ENCODE peak calls at places on chromosomes 7 and 10, in nine cellular contexts. One of them, this sample, is unnamed.

GRCh38 chr10:132123606-132124005 is 57.9 kb downstream of the JAKMIP3 start:
- DNase-seq in Calu3: no peak
- DNase-seq in HL-60: no peak
- DNase-seq in progenitor cell of endocrine pancreas: no peak
- DNase-seq in NCI-H2029: no peak
- DNase-seq in LoVo: no peak
- DNase-seq in NCI-H146: no peak
- DNase-seq in HAP-1: no peak
- DNase-seq in cardiac muscle cell: no peak
- DNase-seq in this sample: no peak

GRCh38 chr10:70131560-70131937 is 1.1 kb downstream of the AIFM2 start:
- DNase-seq in LoVo: no peak
- DNase-seq in progenitor cell of endocrine pancreas: no peak
- DNase-seq in HAP-1: no peak
- DNase-seq in NCI-H2029: no peak
- DNase-seq in Calu3: no peak
- DNase-seq in HL-60: no peak
- DNase-seq in cardiac muscle cell: no peak
- DNase-seq in NCI-H146: peak
- DNase-seq in this sample: no peak

GRCh38 chr7:43119371-43120069 is 7.1 kb downstream of the HECW1 start:
- DNase-seq in HL-60: no peak
- DNase-seq in Calu3: no peak
- DNase-seq in progenitor cell of endocrine pancreas: no peak
- DNase-seq in NCI-H146: no peak
- DNase-seq in HAP-1: no peak
- DNase-seq in LoVo: no peak
- DNase-seq in NCI-H2029: no peak
- DNase-seq in cardiac muscle cell: no peak
- DNase-seq in this sample: no peak

GRCh38 chr10:24935504-24936292 is 16.7 kb downstream of the PRTFDC1 start:
- DNase-seq in NCI-H146: no peak
- DNase-seq in cardiac muscle cell: no peak
- DNase-seq in HL-60: no peak
- DNase-seq in progenitor cell of endocrine pancreas: no peak
- DNase-seq in LoVo: no peak
- DNase-seq in HAP-1: no peak
- DNase-seq in Calu3: no peak
- DNase-seq in NCI-H2029: no peak
- DNase-seq in this sample: no peak

GRCh38 chr7:157405914-157406810 is 69.4 kb downstream of the DNAJB6 start:
- DNase-seq in HAP-1: no peak
- DNase-seq in HL-60: no peak
- DNase-seq in NCI-H2029: no peak
- DNase-seq in NCI-H146: no peak
- DNase-seq in LoVo: no peak
- DNase-seq in Calu3: no peak
- DNase-seq in cardiac muscle cell: no peak
- DNase-seq in progenitor cell of endocrine pancreas: no peak
- DNase-seq in this sample: no peak

GRCh38 chr10:32105782-32106382 is 49.7 kb upstream of the KIF5B start:
- DNase-seq in LoVo: no peak
- DNase-seq in cardiac muscle cell: no peak
- DNase-seq in Calu3: no peak
- DNase-seq in HAP-1: no peak
- DNase-seq in NCI-H146: peak
- DNase-seq in HL-60: no peak
- DNase-seq in NCI-H2029: peak
- DNase-seq in progenitor cell of endocrine pancreas: no peak
- DNase-seq in this sample: no peak

GRCh38 chr7:46478046-46478445 is 557.0 kb upstream of the IGFBP3 start:
- DNase-seq in NCI-H146: no peak
- DNase-seq in HAP-1: no peak
- DNase-seq in progenitor cell of endocrine pancreas: no peak
- DNase-seq in HL-60: no peak
- DNase-seq in cardiac muscle cell: no peak
- DNase-seq in LoVo: peak
- DNase-seq in Calu3: no peak
- DNase-seq in NCI-H2029: no peak
- DNase-seq in this sample: no peak

GRCh38 chr10:36621346-36621745 is 504.1 kb upstream of the ANKRD30A start:
- DNase-seq in HL-60: no peak
- DNase-seq in progenitor cell of endocrine pancreas: no peak
- DNase-seq in HAP-1: no peak
- DNase-seq in cardiac muscle cell: no peak
- DNase-seq in NCI-H2029: no peak
- DNase-seq in LoVo: no peak
- DNase-seq in Calu3: no peak
- DNase-seq in NCI-H146: no peak
- DNase-seq in this sample: no peak

GRCh38 chr7:103344453-103345149 is at the start of gene DNAJC2:
- DNase-seq in NCI-H2029: peak
- DNase-seq in cardiac muscle cell: peak
- DNase-seq in progenitor cell of endocrine pancreas: peak
- DNase-seq in NCI-H146: peak
- DNase-seq in HAP-1: peak
- DNase-seq in HL-60: peak
- DNase-seq in Calu3: peak
- DNase-seq in LoVo: peak
- DNase-seq in this sample: peak

GRCh38 chr7:73892003-73892975 is 31.3 kb downstream of the TMEM270 start:
- DNase-seq in NCI-H2029: peak
- DNase-seq in HL-60: no peak
- DNase-seq in HAP-1: no peak
- DNase-seq in progenitor cell of endocrine pancreas: no peak
- DNase-seq in NCI-H146: no peak
- DNase-seq in LoVo: peak
- DNase-seq in cardiac muscle cell: no peak
- DNase-seq in Calu3: peak
- DNase-seq in this sample: no peak

GRCh38 chr7:141550694-141551079 is 523 bp upstream of the AGK start:
- DNase-seq in HAP-1: peak
- DNase-seq in cardiac muscle cell: peak
- DNase-seq in progenitor cell of endocrine pancreas: no peak
- DNase-seq in Calu3: no peak
- DNase-seq in NCI-H146: peak
- DNase-seq in NCI-H2029: no peak
- DNase-seq in HL-60: no peak
- DNase-seq in LoVo: no peak
- DNase-seq in this sample: no peak

GRCh38 chr7:149489391-149490024 is 8.1 kb downstream of the ZNF746 start:
- DNase-seq in HAP-1: no peak
- DNase-seq in HL-60: no peak
- DNase-seq in progenitor cell of endocrine pancreas: no peak
- DNase-seq in NCI-H2029: no peak
- DNase-seq in LoVo: no peak
- DNase-seq in Calu3: peak
- DNase-seq in NCI-H146: no peak
- DNase-seq in cardiac muscle cell: no peak
- DNase-seq in this sample: no peak

GRCh38 chr7:84145892-84146291 is 48.7 kb downstream of the SEMA3A start:
- DNase-seq in LoVo: no peak
- DNase-seq in NCI-H2029: no peak
- DNase-seq in Calu3: no peak
- DNase-seq in HL-60: no peak
- DNase-seq in cardiac muscle cell: no peak
- DNase-seq in NCI-H146: no peak
- DNase-seq in progenitor cell of endocrine pancreas: no peak
- DNase-seq in HAP-1: no peak
- DNase-seq in this sample: no peak

GRCh38 chr10:118911361-118911760 is 118.2 kb upstream of the NANOS1 start:
- DNase-seq in NCI-H2029: no peak
- DNase-seq in progenitor cell of endocrine pancreas: no peak
- DNase-seq in HAP-1: no peak
- DNase-seq in HL-60: no peak
- DNase-seq in LoVo: peak
- DNase-seq in Calu3: peak
- DNase-seq in NCI-H146: no peak
- DNase-seq in cardiac muscle cell: peak
- DNase-seq in this sample: no peak

GRCh38 chr7:132084776-132085388 is 491.4 kb downstream of the PLXNA4 start:
- DNase-seq in LoVo: peak
- DNase-seq in HAP-1: no peak
- DNase-seq in NCI-H146: no peak
- DNase-seq in Calu3: no peak
- DNase-seq in progenitor cell of endocrine pancreas: no peak
- DNase-seq in NCI-H2029: no peak
- DNase-seq in cardiac muscle cell: no peak
- DNase-seq in HL-60: no peak
- DNase-seq in this sample: no peak

GRCh38 chr10:132870426-132870825 is 71.9 kb downstream of the CFAP46 start:
- DNase-seq in LoVo: no peak
- DNase-seq in cardiac muscle cell: no peak
- DNase-seq in NCI-H2029: no peak
- DNase-seq in HAP-1: no peak
- DNase-seq in HL-60: no peak
- DNase-seq in Calu3: no peak
- DNase-seq in NCI-H146: no peak
- DNase-seq in progenitor cell of endocrine pancreas: no peak
- DNase-seq in this sample: no peak

GRCh38 chr10:132036153-132036886 is 29.4 kb upstream of the JAKMIP3 start:
- DNase-seq in Calu3: no peak
- DNase-seq in cardiac muscle cell: peak
- DNase-seq in progenitor cell of endocrine pancreas: no peak
- DNase-seq in NCI-H2029: no peak
- DNase-seq in LoVo: no peak
- DNase-seq in HL-60: peak
- DNase-seq in HAP-1: peak
- DNase-seq in NCI-H146: no peak
- DNase-seq in this sample: no peak

GRCh38 chr7:116672596-116673503 is 854 bp downstream of the MET start:
- DNase-seq in HL-60: no peak
- DNase-seq in NCI-H2029: no peak
- DNase-seq in HAP-1: peak
- DNase-seq in Calu3: peak
- DNase-seq in LoVo: peak
- DNase-seq in cardiac muscle cell: peak
- DNase-seq in progenitor cell of endocrine pancreas: no peak
- DNase-seq in NCI-H146: peak
- DNase-seq in this sample: no peak

GRCh38 chr7:110943686-110944350 is 147.1 kb upstream of the LRRN3 start:
- DNase-seq in LoVo: no peak
- DNase-seq in progenitor cell of endocrine pancreas: no peak
- DNase-seq in NCI-H2029: no peak
- DNase-seq in Calu3: no peak
- DNase-seq in NCI-H146: no peak
- DNase-seq in HAP-1: peak
- DNase-seq in HL-60: no peak
- DNase-seq in cardiac muscle cell: no peak
- DNase-seq in this sample: no peak

GRCh38 chr7:127983804-127984332 is 47.4 kb downstream of the LRRC4 start:
- DNase-seq in cardiac muscle cell: no peak
- DNase-seq in NCI-H2029: no peak
- DNase-seq in LoVo: peak
- DNase-seq in progenitor cell of endocrine pancreas: no peak
- DNase-seq in Calu3: peak
- DNase-seq in HAP-1: no peak
- DNase-seq in NCI-H146: peak
- DNase-seq in HL-60: no peak
- DNase-seq in this sample: no peak

GRCh38 chr10:124072541-124072940 is 20.9 kb downstream of the CHST15 start:
- DNase-seq in HAP-1: no peak
- DNase-seq in HL-60: no peak
- DNase-seq in cardiac muscle cell: no peak
- DNase-seq in NCI-H146: peak
- DNase-seq in NCI-H2029: no peak
- DNase-seq in LoVo: no peak
- DNase-seq in progenitor cell of endocrine pancreas: no peak
- DNase-seq in Calu3: no peak
- DNase-seq in this sample: no peak

GRCh38 chr7:149716007-149716931 is 57.1 kb downstream of the ZNF467 start:
- DNase-seq in cardiac muscle cell: peak
- DNase-seq in LoVo: no peak
- DNase-seq in HAP-1: no peak
- DNase-seq in NCI-H2029: no peak
- DNase-seq in progenitor cell of endocrine pancreas: no peak
- DNase-seq in NCI-H146: no peak
- DNase-seq in Calu3: no peak
- DNase-seq in HL-60: no peak
- DNase-seq in this sample: no peak

GRCh38 chr10:48439031-48439430 is 132.6 kb downstream of the MAPK8 start:
- DNase-seq in NCI-H146: peak
- DNase-seq in Calu3: no peak
- DNase-seq in cardiac muscle cell: no peak
- DNase-seq in HL-60: no peak
- DNase-seq in HAP-1: no peak
- DNase-seq in LoVo: no peak
- DNase-seq in NCI-H2029: no peak
- DNase-seq in progenitor cell of endocrine pancreas: no peak
- DNase-seq in this sample: no peak

GRCh38 chr7:83677180-83677866 is 28.4 kb upstream of the SEMA3E start:
- DNase-seq in cardiac muscle cell: no peak
- DNase-seq in progenitor cell of endocrine pancreas: no peak
- DNase-seq in HAP-1: peak
- DNase-seq in LoVo: peak
- DNase-seq in Calu3: peak
- DNase-seq in HL-60: no peak
- DNase-seq in NCI-H2029: no peak
- DNase-seq in NCI-H146: peak
- DNase-seq in this sample: no peak

This sample was measured in KG1.